ENCODE peak calls at places on chromosomes 12 and 14, in six cellular contexts. N, C, Y, U, S and D are unnamed samples. For H3K36me3 and H3K4me1, the result is how much of the 10 kb centered on the place peaks cover.

GRCh38 chr12:131121705-131122405 is 168.1 kb downstream of the ADGRD1 start:
- DNase-seq in S (no peak), N (no peak), C (no peak), Y (no peak), U (no peak), D (no peak)

GRCh38 chr14:44979740-44980346 is 17.9 kb downstream of the TOGARAM1 start:
- DNase-seq in Y (no peak), N (peak), U (no peak), C (no peak), S (peak), D (no peak)

GRCh38 chr14:76920572-76921175 is 94.5 kb downstream of the LRRC74A start:
- DNase-seq in U (no peak), C (peak), N (peak), S (no peak), Y (no peak), D (no peak)

GRCh38 chr14:44505588-44505987 is 1.5 kb downstream of the FSCB start:
- DNase-seq in C (peak), N (no peak), S (no peak), Y (no peak), U (no peak), D (no peak)

GRCh38 chr14:38065101-38065762 is 142.5 kb upstream of the SSTR1 start:
- DNase-seq in Y (peak), C (peak), S (no peak), U (no peak), N (no peak), D (peak)

GRCh38 chr12:80353254-80353653 is 90.8 kb upstream of the PTPRQ start:
- DNase-seq in N (peak), C (no peak), U (no peak), S (no peak), Y (no peak), D (no peak)

GRCh38 chr14:50741571-50741970 is 73.5 kb upstream of the SAV1 start:
- DNase-seq in C (no peak), S (no peak), Y (no peak), N (no peak), U (no peak), D (no peak)

GRCh38 chr12:128551266-128552025 is 272.3 kb downstream of the SLC15A4 start:
- DNase-seq in C (no peak), U (no peak), S (no peak), Y (no peak), N (no peak), D (no peak)

GRCh38 chr12:24861751-24862575 is 86.9 kb downstream of the BCAT1 start:
- DNase-seq in S (no peak), U (no peak), N (peak), Y (no peak), C (no peak), D (no peak)

GRCh38 chr12:57904848-57905811 is 36.2 kb upstream of the ATP23 start:
- DNase-seq in Y (peak), S (peak), N (peak), U (peak), C (peak), D (peak)

GRCh38 chr14:74799765-74800164 is 36.6 kb downstream of the YLPM1 start:
- DNase-seq in N (no peak), U (no peak), Y (no peak), S (no peak), C (no peak), D (no peak)

GRCh38 chr14:74804219-74804825 is 41.2 kb downstream of the YLPM1 start:
- DNase-seq in N (peak), Y (peak), U (no peak), S (no peak), C (peak), D (no peak)

GRCh38 chr14:74794947-74795346 is 31.8 kb downstream of the YLPM1 start:
- DNase-seq in C (no peak), S (no peak), N (no peak), U (no peak), Y (no peak), D (no peak)

GRCh38 chr14:74801396-74801795 is 38.3 kb downstream of the YLPM1 start:
- DNase-seq in Y (no peak), C (no peak), U (no peak), N (no peak), S (no peak), D (no peak)

DNA sequence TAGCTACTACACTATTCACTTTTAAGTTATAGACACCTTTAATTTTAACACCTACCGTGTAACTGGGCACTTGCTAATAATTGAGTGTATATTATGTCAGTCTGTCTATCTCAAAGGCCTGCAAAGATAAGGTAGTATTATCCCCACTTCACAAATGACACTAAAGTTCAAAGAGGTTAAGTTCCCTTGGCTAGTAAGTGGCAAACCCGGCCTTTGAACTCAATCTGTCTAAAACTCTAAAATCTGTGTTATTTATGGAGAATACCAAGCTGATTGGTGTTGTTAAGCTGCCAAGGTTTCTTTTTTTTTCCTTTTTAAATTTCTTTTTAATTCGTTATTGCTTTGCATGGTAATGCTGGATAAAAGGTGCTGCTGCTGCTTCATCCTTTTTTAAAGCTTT is 37.7 kb downstream of the YLPM1 start:
- DNase-seq in C (no peak), Y (no peak), N (no peak), U (no peak), S (no peak), D (no peak)
- H3K36me3 ChIP-seq in C (under half), Y (under half), N (under half), U (under half), S (half or more), D (under half)

GRCh38 chr14:52313903-52314481 is at the start of gene PTGER2:
- DNase-seq in N (peak), Y (peak), S (peak), U (peak), C (peak), D (peak)

GRCh38 chr14:52313493-52313881 is 625 bp upstream of the PTGER2 start:
- DNase-seq in S (no peak), N (peak), C (peak), Y (no peak), U (no peak), D (no peak)

GRCh38 chr14:52314521-52315354 is 626 bp downstream of the PTGER2 start:
- DNase-seq in U (no peak), S (peak), N (peak), C (peak), Y (peak), D (peak)

GRCh38 chr14:52315355-52315718 is 1.2 kb downstream of the PTGER2 start:
- DNase-seq in C (peak), U (no peak), S (peak), Y (peak), N (peak), D (no peak)

DNA sequence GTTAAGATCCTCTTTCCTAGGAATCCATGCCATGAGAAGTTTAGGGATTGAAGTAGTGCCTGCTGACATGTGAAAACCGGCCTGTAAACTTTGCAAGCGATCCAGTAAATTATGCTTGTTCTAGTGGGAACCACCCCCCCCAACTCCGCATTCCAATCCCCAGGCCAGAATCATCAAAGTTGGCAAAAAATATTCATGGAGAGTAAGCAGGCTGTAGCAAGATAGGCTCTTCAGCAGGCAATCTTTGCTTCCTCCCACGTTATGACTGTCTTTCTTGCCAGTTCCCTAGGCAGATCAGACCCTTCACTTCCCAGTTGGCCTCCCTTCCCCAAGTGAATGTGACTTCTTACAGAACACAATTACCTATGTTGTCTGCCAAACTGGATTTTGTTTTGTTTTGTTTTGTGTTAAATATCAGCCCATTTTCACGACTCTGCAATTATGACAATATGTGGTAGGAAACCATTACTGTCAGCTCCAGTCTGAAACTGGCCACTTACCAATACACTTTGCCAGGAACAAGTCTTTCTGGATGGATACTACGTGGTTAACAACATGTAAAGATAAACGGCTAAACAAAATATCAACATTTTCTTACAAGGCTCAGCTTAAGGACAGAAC is 1.1 kb upstream of the PTGER2 start:
- DNase-seq in C (no peak), U (no peak), Y (no peak), S (no peak), N (peak), D (no peak)
- H3K27ac ChIP-seq in C (no peak), U (peak), Y (no peak), S (peak), N (no peak), D (peak)

GRCh38 chr14:61467281-61467680 is 145.9 kb downstream of the PRKCH start:
- DNase-seq in U (no peak), C (no peak), N (no peak), Y (no peak), S (no peak), D (no peak)
- H3K4me1 ChIP-seq in U (under half), C (half or more), N (half or more), Y (under half), S (under half), D (half or more)

DNA sequence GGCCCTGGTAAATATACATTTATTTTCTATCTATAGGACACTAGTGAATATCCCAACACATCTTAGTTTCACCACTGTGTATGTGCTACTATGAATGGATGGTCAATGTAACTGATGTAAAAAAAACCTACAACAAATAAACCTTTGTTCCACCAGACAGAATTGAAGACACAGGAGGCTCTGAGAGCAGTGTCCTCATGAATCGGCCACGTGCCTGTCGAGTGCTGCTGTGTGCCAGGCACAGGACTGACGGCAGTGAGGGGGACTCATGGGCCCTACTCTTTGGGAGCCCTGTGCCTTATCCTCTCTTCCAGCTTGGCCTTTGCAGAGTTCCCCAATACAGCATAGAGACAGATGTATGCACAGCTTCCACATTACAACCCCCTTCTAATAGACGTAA is 18.2 kb downstream of the CINP start:
- DNase-seq in C (no peak), Y (no peak), N (no peak), U (no peak), S (no peak), D (no peak)
- H3K36me3 ChIP-seq in C (under half), Y (under half), N (under half), U (under half), S (half or more), D (under half)

GRCh38 chr14:32934891-32935633 is 3.6 kb upstream of the NPAS3 start:
- DNase-seq in S (no peak), U (no peak), N (no peak), Y (no peak), C (peak), D (no peak)
- H3K27ac ChIP-seq in S (peak), U (peak), N (no peak), Y (no peak), C (no peak), D (no peak)

GRCh38 chr14:21654215-21654614 is 580 bp downstream of the OR4E2 start:
- DNase-seq in Y (no peak), C (no peak), N (no peak), S (no peak), U (no peak), D (no peak)

GRCh38 chr14:21656980-21657379 is 3.3 kb downstream of the OR4E2 start:
- DNase-seq in N (no peak), C (no peak), U (no peak), S (no peak), Y (no peak), D (no peak)

GRCh38 chr14:21647380-21647779 is 6.3 kb upstream of the OR4E2 start:
- DNase-seq in U (no peak), C (no peak), N (peak), S (no peak), Y (no peak), D (no peak)

GRCh38 chr14:21653331-21653885 is at the start of gene OR4E2:
- DNase-seq in C (no peak), N (no peak), S (no peak), Y (no peak), U (no peak), D (no peak)

DNA sequence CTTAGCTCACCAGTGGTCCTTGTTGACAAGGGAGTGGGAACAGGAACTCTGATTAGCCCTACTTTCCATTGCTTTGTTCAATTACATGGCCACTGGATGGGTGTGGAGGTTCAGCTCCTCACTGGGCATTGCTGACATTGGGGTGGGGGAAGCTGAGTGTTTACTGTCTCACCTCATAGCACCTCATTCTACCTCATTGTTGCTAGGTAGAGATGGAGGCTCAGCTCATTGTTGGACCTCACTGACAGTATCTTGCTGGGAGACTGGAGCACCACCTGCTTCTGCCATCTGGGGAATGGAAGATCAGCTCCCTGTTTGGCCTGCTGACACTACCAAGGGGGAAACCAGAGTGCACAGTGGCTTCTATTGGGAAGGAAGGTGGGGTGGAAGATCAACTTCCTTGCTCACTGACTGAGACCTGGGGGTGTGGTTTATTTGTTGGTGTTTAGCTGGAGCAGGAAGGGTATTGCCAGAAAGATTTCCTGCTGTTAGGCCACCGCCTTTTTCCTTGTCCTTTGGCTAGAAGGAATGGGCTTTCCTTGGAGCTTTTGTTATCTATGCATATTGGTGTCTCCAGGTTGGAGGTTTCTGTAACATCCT is 1.3 kb upstream of the OR4E2 start:
- DNase-seq in S (no peak), Y (no peak), C (peak), U (no peak), N (no peak), D (no peak)
- H3K4me1 ChIP-seq in S (under half), Y (under half), C (under half), U (under half), N (under half), D (under half)